ENCODE peak calls at places on chromosomes 2 and 18, in six cellular contexts. K, B, P, N, L and V are unnamed samples.

GRCh38 chr2:149431337-149431736 is 101.0 kb downstream of the LYPD6 start:
- DNase-seq in N (no peak), P (no peak), K (no peak), L (no peak), B (peak), V (no peak)

GRCh38 chr2:130183500-130184373 is 1.7 kb downstream of the MZT2B start:
- DNase-seq in B (peak), N (peak), K (no peak), L (no peak), P (no peak), V (no peak)

GRCh38 chr2:39542523-39542922 is 105.4 kb upstream of the MAP4K3 start:
- DNase-seq in B (no peak), K (no peak), N (no peak), L (no peak), P (no peak), V (no peak)

GRCh38 chr2:117858336-117858735 is 43.8 kb downstream of the DDX18 start:
- DNase-seq in P (no peak), B (no peak), K (no peak), L (no peak), N (no peak), V (no peak)

GRCh38 chr18:48622911-48623431 is 84.1 kb downstream of the CTIF start:
- DNase-seq in B (no peak), N (no peak), L (peak), P (no peak), K (no peak), V (no peak)

GRCh38 chr2:86028763-86029381 is 76.8 kb downstream of the POLR1A start:
- DNase-seq in L (no peak), N (peak), K (no peak), P (peak), B (no peak), V (no peak)

GRCh38 chr2:152682663-152683062 is 34.6 kb downstream of the PRPF40A start:
- DNase-seq in L (no peak), K (no peak), P (no peak), N (no peak), B (no peak), V (no peak)

GRCh38 chr18:3710712-3711269 is 260.8 kb downstream of the TGIF1 start:
- DNase-seq in K (peak), N (peak), P (peak), B (peak), L (no peak), V (no peak)

GRCh38 chr2:207334631-207335371 is 169.1 kb upstream of the KLF7 start:
- DNase-seq in K (peak), B (peak), N (peak), P (peak), L (no peak), V (no peak)

GRCh38 chr18:62744076-62744705 is 28.9 kb downstream of the PHLPP1 start:
- DNase-seq in N (no peak), L (peak), P (no peak), K (no peak), B (peak), V (no peak)

GRCh38 chr2:202064206-202064880 is 8.7 kb upstream of the KIAA2012 start:
- DNase-seq in P (no peak), B (peak), N (no peak), L (no peak), K (peak), V (no peak)

GRCh38 chr2:162908567-162908966 is 70.0 kb upstream of the KCNH7 start:
- DNase-seq in N (no peak), L (no peak), K (no peak), P (no peak), B (no peak), V (no peak)

GRCh38 chr18:41146301-41146700 is 808.7 kb upstream of the PIK3C3 start:
- DNase-seq in B (no peak), L (no peak), K (no peak), P (no peak), N (no peak), V (no peak)

GRCh38 chr2:149686677-149687427 is 99.3 kb upstream of the MMADHC start:
- DNase-seq in L (no peak), K (no peak), N (peak), B (no peak), P (no peak), V (no peak)

GRCh38 chr2:75491129-75491753 is 69.5 kb downstream of the EVA1A start:
- DNase-seq in B (no peak), L (no peak), P (no peak), N (no peak), K (no peak), V (no peak)

GRCh38 chr18:58896734-58897508 is 32.2 kb downstream of the ZNF532 start:
- DNase-seq in L (no peak), K (no peak), B (no peak), N (no peak), P (no peak), V (no peak)

GRCh38 chr2:118980022-118980421 is 38.0 kb downstream of the MARCO start:
- DNase-seq in N (no peak), P (no peak), K (no peak), B (no peak), L (no peak), V (no peak)

GRCh38 chr2:7627587-7627986 is 710.4 kb downstream of the RNF144A start:
- DNase-seq in K (no peak), B (no peak), L (no peak), N (no peak), P (no peak), V (no peak)

GRCh38 chr2:186522538-186522937 is 36.5 kb downstream of the ZC3H15 start:
- DNase-seq in K (no peak), B (no peak), N (no peak), P (no peak), L (no peak), V (no peak)

GRCh38 chr2:238689871-238690672 is 157.8 kb upstream of the TWIST2 start:
- DNase-seq in B (no peak), P (no peak), N (no peak), K (no peak), L (no peak), V (no peak)

GRCh38 chr2:24359701-24360049 is 661 bp downstream of the ITSN2 start:
- DNase-seq in N (peak), B (no peak), K (peak), L (no peak), P (peak), V (no peak)

GRCh38 chr2:237916296-237916695 is 50.5 kb upstream of the UBE2F start:
- DNase-seq in N (no peak), B (no peak), L (no peak), P (no peak), K (no peak), V (no peak)

GRCh38 chr2:118969734-118970395 is 27.9 kb downstream of the MARCO start:
- DNase-seq in K (no peak), L (no peak), N (no peak), B (no peak), P (no peak), V (peak)

GRCh38 chr18:46518438-46518837 is 138.6 kb downstream of the LOXHD1 start:
- DNase-seq in L (no peak), P (no peak), K (no peak), N (no peak), B (no peak), V (no peak)
- TF ChIP-seq CTCF in L (no peak), P (no peak), K (no peak), N (peak), B (peak), V (no peak)

GRCh38 chr2:179340678-179341077 is 76.0 kb upstream of the SESTD1 start:
- DNase-seq in N (no peak), B (peak), L (no peak), P (no peak), K (no peak), V (no peak)
- TF ChIP-seq CTCF in N (peak), B (peak), L (peak), P (peak), K (peak), V (peak)

GRCh38 chr2:76973610-76974009 is 548.6 kb downstream of the LRRTM4 start:
- DNase-seq in P (no peak), N (no peak), K (no peak), L (no peak), B (no peak), V (no peak)

GRCh38 chr2:76980067-76980466 is 542.1 kb downstream of the LRRTM4 start:
- DNase-seq in P (no peak), B (no peak), N (no peak), K (no peak), L (no peak), V (no peak)

DNA sequence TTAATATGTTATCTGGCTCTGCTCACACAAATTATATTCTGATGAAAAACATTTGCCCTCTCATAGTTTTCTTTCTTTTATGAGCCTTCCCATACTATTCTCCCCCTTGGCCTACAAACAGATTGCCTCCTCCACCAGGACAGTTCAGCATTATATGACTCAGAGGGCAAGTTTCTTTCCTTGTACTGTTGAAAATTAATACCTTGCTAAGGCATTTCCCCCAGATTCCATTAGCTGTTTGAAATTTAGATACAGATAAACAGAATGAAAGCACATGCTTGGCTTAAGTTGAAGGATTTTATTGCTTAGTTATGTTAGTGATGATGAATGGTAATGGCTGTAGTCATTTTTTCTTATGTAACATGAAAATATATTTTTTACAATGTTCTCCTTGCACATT is 544.1 kb downstream of the LRRTM4 start:
- DNase-seq in N (no peak), L (no peak), P (no peak), B (no peak), K (no peak), V (no peak)
- TF ChIP-seq CTCF in N (no peak), L (no peak), P (no peak), B (no peak), K (no peak), V (no peak)

DNA sequence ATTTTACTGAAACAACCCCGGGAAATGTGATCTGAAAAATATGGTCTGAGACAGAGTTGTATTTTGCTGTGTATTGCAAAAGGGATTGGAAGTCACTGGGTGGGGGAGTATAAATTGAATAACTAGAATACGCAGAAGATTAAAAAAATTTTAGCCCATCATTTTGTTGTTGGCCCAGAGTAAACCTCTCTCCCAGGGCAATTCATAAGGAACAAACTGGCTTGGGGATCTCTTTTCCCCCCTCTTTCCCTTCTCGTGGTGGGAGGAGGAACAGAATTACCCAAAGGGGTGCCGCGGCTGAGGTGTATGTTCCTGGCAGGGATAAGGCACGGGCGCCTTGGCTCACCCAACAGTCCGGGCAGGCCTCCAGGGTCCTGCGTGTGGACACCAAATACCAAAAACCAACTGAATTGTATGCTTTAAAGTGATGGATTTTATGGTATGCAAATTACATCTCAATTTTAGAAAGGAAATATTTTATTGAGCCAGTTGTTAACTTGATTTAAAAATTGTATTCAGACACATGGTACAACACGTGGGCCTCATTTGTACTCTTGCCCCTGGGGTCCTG is 121.2 kb upstream of the SPRED2 start:
- DNase-seq in P (no peak), B (no peak), N (no peak), K (no peak), L (no peak), V (no peak)
- TF ChIP-seq CTCF in P (no peak), B (peak), N (no peak), K (no peak), L (peak), V (no peak)

GRCh38 chr2:71277536-71278103 is 50.7 kb upstream of the PAIP2B start:
- DNase-seq in N (peak), K (no peak), B (no peak), L (no peak), P (peak), V (peak)
- TF ChIP-seq CTCF in N (peak), K (no peak), B (peak), L (peak), P (peak), V (peak)